ENCODE peak calls at places on chromosomes 3 and 15, in nine cellular contexts. W, X, L, P, N, M, Z, B and Q are unnamed samples.

GRCh38 chr3:117873236-117873635 is 1161.4 kb downstream of the IGSF11 start:
- DNase-seq in M (no peak), B (no peak), W (peak), P (peak), X (no peak), Z (no peak), L (no peak), N (no peak), Q (no peak)

GRCh38 chr15:76312540-76313174 is 1.4 kb upstream of the ETFA start:
- DNase-seq in Z (peak), P (no peak), M (no peak), W (no peak), L (no peak), N (peak), B (no peak), X (no peak), Q (peak)

GRCh38 chr15:25884354-25884753 is 21.2 kb upstream of the ATP10A start:
- DNase-seq in N (no peak), M (no peak), X (no peak), W (no peak), Z (no peak), P (no peak), L (no peak), B (no peak), Q (no peak)

GRCh38 chr15:38861108-38861507 is 296.5 kb upstream of the RASGRP1 start:
- DNase-seq in W (no peak), X (no peak), N (no peak), B (no peak), M (no peak), L (no peak), Z (no peak), P (no peak), Q (no peak)

GRCh38 chr3:50231581-50231980 is 4.4 kb upstream of the GNAI2 start:
- DNase-seq in B (no peak), M (no peak), Z (no peak), P (no peak), N (no peak), X (no peak), L (no peak), W (no peak), Q (no peak)

GRCh38 chr3:121723485-121723884 is 26.1 kb downstream of the GOLGB1 start:
- DNase-seq in Z (no peak), X (no peak), W (no peak), B (no peak), N (no peak), L (no peak), P (no peak), M (no peak), Q (no peak)

GRCh38 chr3:141544697-141545096 is 57.9 kb downstream of the RASA2 start:
- DNase-seq in P (no peak), W (no peak), M (no peak), Z (no peak), B (peak), L (no peak), X (no peak), N (no peak), Q (no peak)

GRCh38 chr15:43071451-43071850 is 34.4 kb downstream of the UBR1 start:
- DNase-seq in W (no peak), B (no peak), P (no peak), Z (no peak), L (no peak), X (no peak), N (no peak), M (no peak), Q (no peak)

GRCh38 chr3:52893723-52894122 is 3.6 kb downstream of the STIMATE start:
- DNase-seq in W (no peak), X (no peak), L (no peak), B (no peak), P (no peak), N (no peak), Z (no peak), M (no peak), Q (no peak)

GRCh38 chr15:58437531-58438105 is 5.8 kb downstream of the LIPC start:
- DNase-seq in P (no peak), W (no peak), L (no peak), M (no peak), X (no peak), N (no peak), B (no peak), Z (no peak), Q (no peak)

GRCh38 chr15:45648521-45649200 is 13.8 kb downstream of the SQOR start:
- DNase-seq in M (no peak), N (peak), L (no peak), B (no peak), W (no peak), P (no peak), X (no peak), Z (peak), Q (no peak)

GRCh38 chr3:108103040-108103751 is 12.4 kb upstream of the CD47 start:
- DNase-seq in B (no peak), N (no peak), W (no peak), L (no peak), X (no peak), M (no peak), Z (no peak), P (no peak), Q (no peak)

GRCh38 chr3:149009732-149010131 is 18.4 kb downstream of the GYG1 start:
- DNase-seq in B (peak), L (no peak), X (no peak), P (no peak), M (no peak), W (no peak), N (peak), Z (peak), Q (no peak)